ENCODE peak calls at places on chromosomes 1 and 21, in four cellular contexts. E, Z, W and D are unnamed samples. For H3K4me1, the result is how much of the 10 kb centered on the place peaks cover.

GRCh38 chr1:230681599-230681998 is 32.3 kb downstream of the AGT start:
- DNase-seq in E (peak), Z (no peak), W (peak), D (no peak)

GRCh38 chr1:208137144-208137682 is 107.0 kb downstream of the PLXNA2 start:
- DNase-seq in E (peak), Z (no peak), W (peak), D (no peak)

GRCh38 chr1:207888647-207889046 is 22.3 kb downstream of the CD34 start:
- DNase-seq in E (no peak), Z (no peak), W (no peak), D (no peak)

GRCh38 chr1:30229960-30230359 is 493.4 kb downstream of the MATN1 start:
- DNase-seq in E (no peak), Z (no peak), W (no peak), D (no peak)

GRCh38 chr1:25695066-25695990 is 78.7 kb downstream of the MAN1C1 start:
- DNase-seq in E (peak), Z (peak), W (peak), D (peak)

GRCh38 chr1:17795081-17795809 is 40.1 kb downstream of the ACTL8 start:
- DNase-seq in E (no peak), Z (no peak), W (no peak), D (no peak)

GRCh38 chr1:89850844-89851410 is 30.1 kb downstream of the LRRC8D start:
- DNase-seq in E (no peak), Z (no peak), W (no peak), D (no peak)

GRCh38 chr1:50981741-50982140 is 11.7 kb downstream of the CDKN2C start:
- DNase-seq in E (no peak), Z (no peak), W (no peak), D (peak)

GRCh38 chr1:31531177-31532000 is 44.9 kb upstream of the TINAGL1 start:
- DNase-seq in E (peak), Z (no peak), W (peak), D (peak)

GRCh38 chr21:41972511-41973205 is 18.8 kb upstream of the C2CD2 start:
- DNase-seq in E (no peak), Z (no peak), W (no peak), D (no peak)

GRCh38 chr1:172883844-172884243 is 166.9 kb downstream of the TNFSF18 start:
- DNase-seq in E (no peak), Z (no peak), W (no peak), D (no peak)

GRCh38 chr1:65581120-65581519 is 160.7 kb downstream of the LEPR start:
- DNase-seq in E (peak), Z (no peak), W (no peak), D (no peak)

GRCh38 chr1:62285984-62286481 is 33.2 kb downstream of the KANK4 start:
- DNase-seq in E (no peak), Z (no peak), W (no peak), D (no peak)

GRCh38 chr1:43322506-43322905 is 15.1 kb upstream of the MPL start:
- DNase-seq in E (no peak), Z (peak), W (no peak), D (no peak)

GRCh38 chr1:31689821-31690220 is 14.0 kb downstream of the COL16A1 start:
- DNase-seq in E (peak), Z (no peak), W (peak), D (no peak)

GRCh38 chr21:35257413-35257812 is 208.3 kb upstream of the RUNX1 start:
- DNase-seq in E (peak), Z (no peak), W (peak), D (no peak)

GRCh38 chr1:236982380-236982779 is 21.9 kb downstream of the MT1HL1 start:
- DNase-seq in E (no peak), Z (no peak), W (no peak), D (no peak)

GRCh38 chr1:25031966-25032667 is 102.0 kb upstream of the RUNX3 start:
- DNase-seq in E (peak), Z (peak), W (peak), D (no peak)

GRCh38 chr1:39699419-39699818 is 8.2 kb upstream of the HPCAL4 start:
- DNase-seq in E (no peak), Z (no peak), W (no peak), D (no peak)

GRCh38 chr1:17845583-17845982 is 90.5 kb downstream of the ACTL8 start:
- DNase-seq in E (no peak), Z (no peak), W (no peak), D (no peak)

GRCh38 chr1:234684854-234685253 is 74.9 kb upstream of the IRF2BP2 start:
- DNase-seq in E (peak), Z (no peak), W (no peak), D (no peak)

GRCh38 chr1:211174375-211174774 is 40.4 kb upstream of the KCNH1 start:
- DNase-seq in E (no peak), Z (no peak), W (no peak), D (no peak)

GRCh38 chr1:21938791-21939538 is 1.9 kb upstream of the HSPG2 start:
- DNase-seq in E (no peak), Z (no peak), W (no peak), D (no peak)
- H3K4me1 ChIP-seq in E (under half), Z (under half), W (under half), D (under half)

GRCh38 chr21:45362077-45362747 is 42.8 kb upstream of the COL18A1 start:
- DNase-seq in E (no peak), Z (no peak), W (no peak), D (no peak)

GRCh38 chr21:45363921-45364463 is 41.0 kb upstream of the COL18A1 start:
- DNase-seq in E (peak), Z (no peak), W (peak), D (no peak)

GRCh38 chr21:45364464-45365185 is 40.3 kb upstream of the COL18A1 start:
- DNase-seq in E (peak), Z (no peak), W (peak), D (no peak)

GRCh38 chr21:45361033-45361997 is 43.6 kb upstream of the COL18A1 start:
- DNase-seq in E (no peak), Z (no peak), W (no peak), D (no peak)

GRCh38 chr21:45362748-45363145 is 42.2 kb upstream of the COL18A1 start:
- DNase-seq in E (no peak), Z (no peak), W (no peak), D (no peak)
- H3K4me1 ChIP-seq in E (under half), Z (under half), W (under half), D (under half)

DNA sequence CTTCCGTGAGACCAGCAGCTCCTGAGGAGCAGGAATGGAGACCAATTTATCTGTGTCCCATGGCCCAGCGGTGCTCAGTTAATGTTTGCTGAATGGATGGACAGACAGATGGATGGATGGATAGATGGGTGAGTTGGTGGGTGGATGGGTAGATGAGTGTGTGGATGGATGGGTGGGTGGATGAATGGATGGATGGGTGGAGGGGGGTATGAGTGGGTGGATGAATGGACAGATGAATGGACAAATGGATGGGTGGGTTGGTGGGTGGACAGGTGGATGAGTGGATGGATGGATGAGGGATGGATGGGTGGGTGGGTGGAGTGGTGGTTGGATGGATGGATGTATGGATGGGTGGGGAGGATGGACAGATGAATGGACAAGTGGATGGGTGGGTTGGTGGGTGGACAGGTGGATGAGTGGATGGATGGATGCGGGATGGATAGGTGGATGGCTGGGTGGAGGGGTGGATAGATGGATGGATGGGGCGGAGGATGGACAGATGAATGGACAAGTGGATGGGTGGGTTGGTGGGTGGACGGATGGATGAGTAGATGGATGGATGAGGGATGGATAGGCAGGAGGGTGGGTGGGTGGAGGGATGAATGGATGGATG is 13.4 kb downstream of the EPHA2 start:
- DNase-seq in E (no peak), Z (no peak), W (no peak), D (no peak)
- H3K4me1 ChIP-seq in E (half or more), Z (half or more), W (half or more), D (under half)

GRCh38 chr1:186896211-186896610 is 67.5 kb downstream of the PLA2G4A start:
- DNase-seq in E (no peak), Z (no peak), W (peak), D (no peak)
- H3K4me1 ChIP-seq in E (under half), Z (under half), W (under half), D (under half)

GRCh38 chr1:151990058-151990855 is 3.4 kb downstream of the S100A10 start:
- DNase-seq in E (no peak), Z (no peak), W (no peak), D (no peak)
- H3K4me1 ChIP-seq in E (under half), Z (half or more), W (under half), D (half or more)

GRCh38 chr1:37994886-37995566 is 5.2 kb upstream of the SF3A3 start:
- DNase-seq in E (no peak), Z (no peak), W (no peak), D (no peak)
- H3K4me1 ChIP-seq in E (under half), Z (under half), W (under half), D (under half)

GRCh38 chr1:198647055-198647454 is 8.2 kb downstream of the PTPRC start:
- DNase-seq in E (no peak), Z (no peak), W (no peak), D (no peak)
- H3K4me1 ChIP-seq in E (under half), Z (under half), W (under half), D (under half)

DNA sequence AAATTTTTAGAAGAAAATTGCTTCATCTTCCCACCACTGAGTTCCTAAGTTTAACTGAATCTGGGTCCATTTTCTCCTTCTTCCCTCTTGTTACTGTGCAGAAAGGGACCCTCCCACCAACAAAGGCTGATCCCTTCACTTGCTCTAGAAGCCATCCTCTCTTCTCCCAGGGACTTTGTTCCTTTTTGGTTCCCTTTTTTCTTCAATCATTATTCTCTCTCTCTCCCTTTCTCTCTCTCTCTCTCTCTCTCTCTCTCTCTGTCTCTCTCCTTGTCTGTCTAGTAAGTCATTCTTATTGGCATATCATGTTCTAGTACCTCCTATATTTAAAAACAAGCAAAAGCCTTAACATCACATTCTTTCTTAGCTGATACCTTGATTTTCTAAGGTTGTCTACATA is 31.7 kb upstream of the GADD45A start:
- DNase-seq in E (no peak), Z (no peak), W (no peak), D (no peak)
- H3K4me1 ChIP-seq in E (under half), Z (under half), W (under half), D (under half)

GRCh38 chr1:71089536-71090270 is 8.9 kb upstream of the ZRANB2 start:
- DNase-seq in E (peak), Z (no peak), W (peak), D (no peak)

GRCh38 chr1:71087713-71088112 is 6.9 kb upstream of the ZRANB2 start:
- DNase-seq in E (no peak), Z (no peak), W (no peak), D (no peak)

GRCh38 chr1:71087060-71087459 is 6.2 kb upstream of the ZRANB2 start:
- DNase-seq in E (no peak), Z (no peak), W (no peak), D (no peak)

GRCh38 chr1:71086331-71086730 is 5.5 kb upstream of the ZRANB2 start:
- DNase-seq in E (peak), Z (no peak), W (peak), D (no peak)

GRCh38 chr1:71088645-71089287 is 7.9 kb upstream of the ZRANB2 start:
- DNase-seq in E (no peak), Z (no peak), W (no peak), D (no peak)
- H3K4me1 ChIP-seq in E (under half), Z (under half), W (under half), D (under half)

GRCh38 chr1:149931212-149931805 is 3.7 kb upstream of the SF3B4 start:
- DNase-seq in E (no peak), Z (no peak), W (peak), D (no peak)
- H3K4me1 ChIP-seq in E (under half), Z (under half), W (under half), D (under half)